ENCODE peak calls at places on chromosomes 11 and 22, in four cellular contexts. Y, A, E and C are unnamed samples.

GRCh38 chr22:41862530-41863266 is 29.8 kb downstream of the SREBF2 start:
- DNase-seq in Y (peak; percentile 34), A (peak; percentile 34), E (no peak), C (no peak)

GRCh38 chr11:11302565-11302964 is 50.5 kb downstream of the CSNK2A3 start:
- DNase-seq in Y (no peak), A (no peak), E (no peak), C (no peak)

GRCh38 chr11:120869516-120870011 is 154.3 kb upstream of the TBCEL start:
- DNase-seq in Y (peak; percentile 1), A (no peak), E (no peak), C (no peak)

GRCh38 chr11:119717839-119718534 is 11.0 kb downstream of the NECTIN1 start:
- DNase-seq in Y (no peak), A (no peak), E (no peak), C (no peak)

GRCh38 chr11:27926981-27927481 is 180.9 kb downstream of the KIF18A start:
- DNase-seq in Y (no peak), A (peak; percentile 78), E (no peak), C (no peak)

GRCh38 chr11:91243630-91244029 is 981.0 kb upstream of the FAT3 start:
- DNase-seq in Y (no peak), A (peak; percentile 87), E (no peak), C (no peak)

GRCh38 chr11:109788969-109789490 is 304.2 kb upstream of the ZC3H12C start:
- DNase-seq in Y (no peak), A (no peak), E (no peak), C (no peak)

GRCh38 chr11:19598456-19598855 is 114.2 kb upstream of the NAV2 start:
- DNase-seq in Y (no peak), A (no peak), E (no peak), C (no peak)

GRCh38 chr22:31637375-31637937 is 24.6 kb downstream of the PISD start:
- DNase-seq in Y (peak; percentile 53), A (no peak), E (peak; percentile 83), C (no peak)

GRCh38 chr22:46086577-46087335 is 63.6 kb upstream of the PPARA start:
- DNase-seq in Y (no peak), A (no peak), E (peak; percentile 43), C (no peak)

GRCh38 chr22:41524809-41525449 is 19.3 kb downstream of the POLR3H start:
- DNase-seq in Y (no peak), A (no peak), E (no peak), C (no peak)

GRCh38 chr11:61406991-61407728 is 14.8 kb downstream of the TMEM216 start:
- DNase-seq in Y (no peak), A (no peak), E (no peak), C (no peak)

GRCh38 chr11:45142241-45142885 is 4.1 kb upstream of the PRDM11 start:
- DNase-seq in Y (no peak), A (peak; percentile 16), E (no peak), C (no peak)

GRCh38 chr11:13260963-13261599 is 16.5 kb upstream of the BMAL1 start:
- DNase-seq in Y (no peak), A (peak; percentile 27), E (no peak), C (no peak)

GRCh38 chr11:62539238-62539925 is 7.2 kb downstream of the AHNAK start:
- DNase-seq in Y (no peak), A (peak; percentile 91), E (no peak), C (peak; percentile 95)